ENCODE peak calls at places on chromosomes 5 and 9, in ten cellular contexts. K is NCI-H1105, T is NCI-H1436, O is NCI-H187 treated with DMSO at 0.1 percent for 48 hours, D is HEK293T, U is HT-29, P is anterior cingulate cortex, C is left colon, Q is head of caudate nucleus, I is mesothelial cell of epicardium. G is an unnamed sample.

GRCh38 chr5:9627541-9627940 is 2.6 kb downstream of the TAS2R1 start:
- DNase-seq in K (no peak), T (no peak), O (no peak), D (no peak), U (no peak), P (no peak), C (no peak), Q (peak; percentile 34), I (no peak), G (no peak)

GRCh38 chr5:5198111-5198510 is 58.0 kb downstream of the ADAMTS16 start:
- DNase-seq in K (no peak), T (no peak), O (no peak), D (no peak), U (no peak), P (no peak), C (no peak), Q (no peak), I (no peak), G (no peak)

GRCh38 chr5:137833463-137833862 is 34.2 kb upstream of the MYOT start:
- DNase-seq in K (no peak), T (no peak), O (no peak), D (peak; percentile 21), U (peak; percentile 82), P (no peak), C (no peak), Q (no peak), I (no peak), G (peak; percentile 20)

GRCh38 chr9:105837261-105837660 is 142.9 kb downstream of the TMEM38B start:
- DNase-seq in K (no peak), T (no peak), O (no peak), D (no peak), U (no peak), P (no peak), C (no peak), Q (no peak), I (no peak), G (no peak)

GRCh38 chr5:29170609-29171008 is 2022.9 kb upstream of the CDH6 start:
- DNase-seq in K (no peak), T (no peak), O (no peak), D (no peak), U (no peak), P (no peak), C (no peak), Q (no peak), I (no peak), G (no peak)

GRCh38 chr5:139392678-139393496 is 2.0 kb downstream of the PROB1 start:
- DNase-seq in K (no peak), T (peak; percentile 52), O (no peak), D (no peak), U (peak; percentile 79), P (no peak), C (peak; percentile 75), Q (no peak), I (no peak), G (no peak)

GRCh38 chr5:160641405-160641804 is 210.6 kb downstream of the ATP10B start:
- DNase-seq in K (no peak), T (no peak), O (no peak), D (no peak), U (no peak), P (no peak), C (no peak), Q (no peak), I (no peak), G (no peak)

GRCh38 chr5:108059334-108059733 is 322.6 kb downstream of the FBXL17 start:
- DNase-seq in K (no peak), T (no peak), O (no peak), D (no peak), U (no peak), P (no peak), C (no peak), Q (no peak), I (no peak), G (no peak)

GRCh38 chr5:172076783-172077244 is 70.4 kb upstream of the FBXW11 start:
- DNase-seq in K (no peak), T (no peak), O (no peak), D (no peak), U (no peak), P (no peak), C (no peak), Q (no peak), I (no peak), G (no peak)

GRCh38 chr5:124287813-124288212 is 458.6 kb downstream of the ZNF608 start:
- DNase-seq in K (no peak), T (no peak), O (no peak), D (no peak), U (no peak), P (no peak), C (no peak), Q (no peak), I (no peak), G (no peak)

GRCh38 chr5:74384851-74385250 is 255.7 kb downstream of the ENC1 start:
- DNase-seq in K (no peak), T (no peak), O (no peak), D (no peak), U (peak; percentile 71), P (no peak), C (no peak), Q (no peak), I (no peak), G (no peak)

GRCh38 chr5:42390115-42390514 is 33.1 kb upstream of the GHR start:
- DNase-seq in K (no peak), T (no peak), O (no peak), D (no peak), U (no peak), P (no peak), C (no peak), Q (no peak), I (no peak), G (no peak)

GRCh38 chr5:1343931-1344901 is 683 bp downstream of the CLPTM1L start:
- DNase-seq in K (peak; percentile 11), T (no peak), O (no peak), D (peak; percentile 38), U (peak; percentile 42), P (no peak), C (no peak), Q (peak; percentile 35), I (no peak), G (no peak)

GRCh38 chr9:93138171-93138764 is 4.2 kb upstream of the NINJ1 start:
- DNase-seq in K (no peak), T (no peak), O (no peak), D (no peak), U (no peak), P (no peak), C (no peak), Q (no peak), I (no peak), G (no peak)

GRCh38 chr9:135136991-135137390 is 49.5 kb downstream of the OLFM1 start:
- DNase-seq in K (no peak), T (no peak), O (no peak), D (no peak), U (no peak), P (no peak), C (no peak), Q (no peak), I (no peak), G (no peak)

GRCh38 chr9:70923941-70924340 is 197.5 kb downstream of the TRPM3 start:
- DNase-seq in K (no peak), T (no peak), O (no peak), D (no peak), U (no peak), P (no peak), C (no peak), Q (no peak), I (no peak), G (no peak)

G was measured in H54.